ENCODE peak calls at places on chromosomes 5 and 9, in seven cellular contexts. Q, R, Y, V, J, T and S are unnamed samples.

GRCh38 chr9:122126340-122127333 is 32.9 kb downstream of the NDUFA8 start:
- DNase-seq in R (no peak), Q (no peak), J (no peak), T (no peak), Y (peak), V (no peak), S (no peak)

GRCh38 chr9:128818839-128819715 is 777 bp downstream of the ENDOG start:
- DNase-seq in Y (no peak), R (peak), T (peak), V (no peak), J (peak), Q (peak), S (peak)

GRCh38 chr9:137006116-137007003 is 10.0 kb upstream of the CLIC3 start:
- DNase-seq in V (no peak), R (no peak), Y (peak), Q (no peak), T (no peak), J (no peak), S (no peak)

GRCh38 chr5:39501403-39501802 is 76.6 kb upstream of the DAB2 start:
- DNase-seq in T (no peak), R (no peak), V (peak), Y (peak), Q (peak), J (no peak), S (no peak)

GRCh38 chr9:95143591-95144561 is 173.6 kb downstream of the FANCC start:
- DNase-seq in J (no peak), V (peak), T (peak), Q (peak), Y (peak), R (no peak), S (peak)

GRCh38 chr9:4137755-4138154 is 162.1 kb downstream of the GLIS3 start:
- DNase-seq in Y (peak), R (peak), J (no peak), T (no peak), Q (no peak), V (peak), S (no peak)

GRCh38 chr5:143261748-143262392 is 141.6 kb downstream of the NR3C1 start:
- DNase-seq in T (no peak), Q (no peak), V (peak), Y (peak), R (no peak), J (no peak), S (no peak)

GRCh38 chr9:93123561-93124283 is 10.3 kb downstream of the NINJ1 start:
- DNase-seq in Y (no peak), J (no peak), V (no peak), R (no peak), T (no peak), Q (no peak), S (no peak)

GRCh38 chr9:111525056-111525977 is at the start of gene ZNF483:
- DNase-seq in T (peak), R (peak), Y (peak), V (peak), Q (peak), J (peak), S (peak)

GRCh38 chr9:107177243-107177839 is 105.7 kb upstream of the RAD23B start:
- DNase-seq in Q (no peak), Y (no peak), R (no peak), V (no peak), T (no peak), J (no peak), S (no peak)

GRCh38 chr9:123567013-123567412 is 211.0 kb downstream of the CRB2 start:
- DNase-seq in J (no peak), V (no peak), R (no peak), Y (no peak), Q (no peak), T (no peak), S (no peak)

GRCh38 chr9:113620377-113621161 is 157.0 kb downstream of the RGS3 start:
- DNase-seq in V (peak), R (peak), Q (peak), J (peak), T (peak), Y (peak), S (peak)

GRCh38 chr9:90645721-90646120 is 3.1 kb upstream of the DIRAS2 start:
- DNase-seq in Y (no peak), T (no peak), V (no peak), J (no peak), R (no peak), Q (no peak), S (no peak)

GRCh38 chr9:22211588-22212360 is 202.7 kb upstream of the CDKN2B start:
- DNase-seq in Y (peak), V (peak), T (no peak), J (no peak), Q (no peak), R (peak), S (no peak)

GRCh38 chr5:96595300-96596090 is 66.7 kb upstream of the CAST start:
- DNase-seq in R (no peak), J (no peak), Y (no peak), V (no peak), Q (no peak), T (no peak), S (no peak)

GRCh38 chr9:8251566-8251965 is 452.0 kb upstream of the DMAC1 start:
- DNase-seq in Q (no peak), T (no peak), R (no peak), J (no peak), V (no peak), Y (no peak), S (no peak)

GRCh38 chr9:76302947-76303550 is 91.2 kb downstream of the RFK start:
- DNase-seq in Q (no peak), J (peak), V (peak), Y (peak), R (peak), T (no peak), S (no peak)

GRCh38 chr9:136023401-136024225 is 62.4 kb upstream of the UBAC1 start:
- DNase-seq in Q (peak), J (no peak), T (no peak), V (peak), Y (peak), R (no peak), S (no peak)

GRCh38 chr5:159330131-159330530 is at the start of gene IL12B:
- DNase-seq in Y (peak), J (no peak), V (peak), T (no peak), R (no peak), Q (no peak), S (no peak)

GRCh38 chr5:113117543-113118110 is 141.0 kb downstream of the DCP2 start:
- DNase-seq in Q (no peak), Y (peak), R (no peak), V (no peak), J (no peak), T (no peak), S (no peak)

GRCh38 chr9:15135167-15135792 is 171.7 kb downstream of the TTC39B start:
- DNase-seq in V (peak), J (peak), T (peak), R (peak), Q (no peak), Y (peak), S (peak)

GRCh38 chr5:150636391-150637244 is 3.8 kb upstream of the SYNPO start:
- DNase-seq in V (peak), T (peak), J (peak), Y (peak), R (no peak), Q (peak), S (peak)

GRCh38 chr5:44862808-44863207 is 54.1 kb downstream of the MRPS30 start:
- DNase-seq in R (peak), V (peak), J (peak), Q (no peak), T (no peak), Y (peak), S (no peak)

GRCh38 chr9:94807556-94807955 is 81.1 kb downstream of the AOPEP start:
- DNase-seq in Y (peak), Q (no peak), V (no peak), J (no peak), R (no peak), T (no peak), S (no peak)

GRCh38 chr5:136197462-136198142 is 4.6 kb upstream of the SMIM32 start:
- DNase-seq in V (no peak), R (no peak), Q (no peak), T (no peak), J (no peak), Y (no peak), S (no peak)

GRCh38 chr5:65034029-65034781 is 265.5 kb downstream of the CWC27 start:
- DNase-seq in J (no peak), V (peak), T (peak), Q (no peak), R (no peak), Y (no peak), S (no peak)

GRCh38 chr5:127375124-127375523 is 84.5 kb downstream of the MEGF10 start:
- DNase-seq in T (no peak), J (no peak), R (no peak), Q (no peak), Y (no peak), V (no peak), S (no peak)

GRCh38 chr5:127369772-127370171 is 79.2 kb downstream of the MEGF10 start:
- DNase-seq in J (peak), Y (no peak), Q (no peak), V (no peak), T (no peak), R (no peak), S (no peak)

GRCh38 chr5:127367912-127368468 is 77.4 kb downstream of the MEGF10 start:
- DNase-seq in V (no peak), Y (no peak), J (no peak), R (no peak), Q (no peak), T (no peak), S (peak)

GRCh38 chr5:127373858-127374491 is 83.4 kb downstream of the MEGF10 start:
- DNase-seq in Y (no peak), T (no peak), Q (no peak), J (no peak), R (no peak), V (no peak), S (no peak)
- TF ChIP-seq CTCF in Y (no peak), T (no peak), Q (no peak), J (peak), R (peak), V (no peak), S (no peak)

GRCh38 chr5:57232293-57233033 is 58.6 kb downstream of the GPBP1 start:
- DNase-seq in R (no peak), Q (no peak), T (no peak), J (no peak), V (no peak), Y (peak), S (no peak)
- H3K27ac ChIP-seq in R (no peak), Q (peak), T (peak), J (no peak), V (no peak), Y (no peak), S (no peak)

DNA sequence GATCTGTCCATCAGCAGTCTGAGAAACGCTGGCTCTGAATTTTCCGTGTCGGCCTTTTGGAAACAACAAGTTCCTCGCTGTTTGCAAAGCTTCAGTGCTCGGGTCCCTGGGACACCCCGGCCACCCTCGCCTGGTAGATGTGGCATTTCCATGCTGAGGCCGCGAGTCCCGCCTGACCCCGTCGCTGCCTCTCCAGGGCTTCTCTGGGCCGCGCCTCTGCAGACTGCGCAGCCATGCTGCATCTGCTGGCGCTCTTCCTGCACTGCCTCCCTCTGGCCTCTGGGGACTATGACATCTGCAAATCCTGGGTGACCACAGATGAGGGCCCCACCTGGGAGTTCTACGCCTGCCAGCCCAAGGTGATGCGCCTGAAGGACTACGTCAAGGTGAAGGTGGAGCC is 4.7 kb downstream of the NTNG2 start:
- DNase-seq in Q (no peak), J (no peak), R (peak), Y (no peak), T (no peak), V (no peak), S (no peak)
- TF ChIP-seq CTCF in Q (no peak), J (peak), R (peak), Y (peak), T (no peak), V (no peak), S (peak)

GRCh38 chr9:72315089-72315509 is 49.9 kb downstream of the ZFAND5 start:
- DNase-seq in Q (peak), Y (peak), V (peak), J (peak), R (peak), T (peak), S (peak)

GRCh38 chr9:72309366-72310133 is 55.5 kb downstream of the ZFAND5 start:
- DNase-seq in Y (no peak), J (no peak), R (no peak), T (no peak), Q (no peak), V (no peak), S (no peak)

GRCh38 chr9:72315510-72316287 is 49.3 kb downstream of the ZFAND5 start:
- DNase-seq in Q (no peak), Y (peak), T (peak), V (peak), R (peak), J (no peak), S (peak)

GRCh38 chr9:72312563-72312962 is 52.4 kb downstream of the ZFAND5 start:
- DNase-seq in V (no peak), J (no peak), T (no peak), Y (no peak), R (no peak), Q (no peak), S (no peak)

DNA sequence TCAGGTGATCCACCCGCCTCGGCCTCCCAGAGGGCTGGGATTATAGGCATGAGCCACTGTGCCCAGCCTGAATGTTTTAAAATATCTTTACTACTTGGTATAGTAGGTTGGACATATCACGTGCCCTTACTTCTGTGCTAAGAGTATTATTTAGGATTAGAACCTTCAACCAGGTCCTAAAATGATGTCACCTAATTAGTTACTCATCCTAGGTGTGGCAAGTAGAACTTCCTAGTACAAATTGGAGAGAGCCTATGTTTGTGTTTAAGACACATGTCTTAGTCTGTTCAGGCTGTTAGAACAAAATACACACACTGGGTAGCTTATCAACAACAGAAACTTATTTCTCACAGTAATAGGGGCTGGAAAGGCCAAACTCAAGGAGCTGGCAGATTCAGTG is 51.5 kb downstream of the ZFAND5 start:
- DNase-seq in J (no peak), V (no peak), T (no peak), Q (no peak), Y (no peak), R (no peak), S (no peak)
- H3K27ac ChIP-seq in J (no peak), V (no peak), T (peak), Q (no peak), Y (no peak), R (peak), S (peak)

DNA sequence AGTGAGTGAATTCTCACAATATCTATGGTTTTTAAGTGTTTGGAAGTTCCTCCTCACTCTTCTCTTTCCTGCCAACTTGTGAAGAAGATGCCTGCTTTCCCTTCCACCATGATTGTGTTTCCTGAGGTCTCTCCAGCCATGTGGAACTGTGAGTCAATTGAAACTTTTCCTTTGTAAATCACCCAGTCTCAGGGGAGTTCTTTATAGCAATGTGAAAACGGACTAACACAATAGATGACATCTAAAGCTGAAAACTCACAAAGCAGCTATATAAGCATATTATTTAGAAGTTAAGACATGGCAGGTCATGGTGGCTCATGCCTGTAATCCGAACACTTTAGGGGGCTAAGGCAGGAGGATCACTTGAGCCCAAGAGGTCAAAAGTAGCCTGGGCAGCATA is 130.2 kb downstream of the ARRDC3 start:
- DNase-seq in T (no peak), Q (no peak), J (no peak), Y (no peak), R (no peak), V (no peak), S (no peak)
- TF ChIP-seq CTCF in T (no peak), Q (no peak), J (no peak), Y (no peak), R (no peak), V (no peak), S (no peak)